ENCODE peak calls at places on chromosomes 12 and 14, in nine cellular contexts. T is M059J; N is neural progenitor cell; F is WTC11; Y is HS-5; L is CD4-positive, alpha-beta T cell; W is adrenal gland; X is right atrium auricular region; R is AG09309. B is an unnamed sample.

GRCh38 chr14:59245809-59246295 is 57.4 kb downstream of the DAAM1 start:
- DNase-seq in T (no peak), N (no peak), F (no peak), Y (no peak), L (no peak), W (no peak), X (no peak), R (no peak), B (no peak)

GRCh38 chr14:23404331-23404900 is 3.7 kb downstream of the MYH6 start:
- DNase-seq in T (no peak), N (no peak), F (no peak), Y (no peak), L (no peak), W (no peak), X (no peak), R (no peak), B (no peak)

GRCh38 chr12:26369588-26369987 is 174.2 kb downstream of the SSPN start:
- DNase-seq in T (peak; percentile 88), N (peak; percentile 63), F (no peak), Y (peak; percentile 62), L (no peak), W (peak; percentile 62), X (no peak), R (peak; percentile 35), B (no peak)

GRCh38 chr14:23487216-23487615 is 17.7 kb downstream of the NGDN start:
- DNase-seq in T (no peak), N (no peak), F (no peak), Y (no peak), L (no peak), W (no peak), X (no peak), R (no peak), B (no peak)

GRCh38 chr12:105025890-105026289 is 39.8 kb downstream of the NOPCHAP1 start:
- DNase-seq in T (peak; percentile 85), N (no peak), F (no peak), Y (no peak), L (no peak), W (peak; percentile 68), X (peak; percentile 70), R (peak; percentile 17), B (no peak)

GRCh38 chr12:40144023-40144422 is 38.1 kb upstream of the SLC2A13 start:
- DNase-seq in T (no peak), N (no peak), F (no peak), Y (no peak), L (no peak), W (no peak), X (no peak), R (no peak), B (no peak)

GRCh38 chr12:52452101-52452500 is at the start of gene KRT6B:
- DNase-seq in T (no peak), N (no peak), F (no peak), Y (no peak), L (no peak), W (no peak), X (no peak), R (no peak), B (no peak)

GRCh38 chr12:76552343-76552938 is 7.1 kb downstream of the OSBPL8 start:
- DNase-seq in T (peak; percentile 26), N (no peak), F (no peak), Y (no peak), L (no peak), W (no peak), X (no peak), R (no peak), B (no peak)

GRCh38 chr14:74550071-74550470 is 56.5 kb downstream of the ISCA2 start:
- DNase-seq in T (no peak), N (no peak), F (no peak), Y (no peak), L (no peak), W (no peak), X (no peak), R (no peak), B (no peak)

GRCh38 chr12:64780531-64781373 is 21.5 kb upstream of the GNS start:
- DNase-seq in T (peak; percentile 35), N (peak; percentile 81), F (peak; percentile 53), Y (no peak), L (peak; percentile 34), W (peak; percentile 56), X (no peak), R (no peak), B (peak; percentile 18)

GRCh38 chr14:50452979-50453705 is 56.5 kb upstream of the CDKL1 start:
- DNase-seq in T (peak; percentile 83), N (no peak), F (no peak), Y (peak; percentile 61), L (no peak), W (no peak), X (no peak), R (peak; percentile 37), B (no peak)

GRCh38 chr14:90760591-90761316 is 55.5 kb downstream of the TTC7B start:
- DNase-seq in T (peak; percentile 32), N (peak; percentile 62), F (no peak), Y (no peak), L (no peak), W (peak; percentile 29), X (peak; percentile 47), R (no peak), B (no peak)

GRCh38 chr14:90454041-90455000 is 57.5 kb downstream of the CALM1 start:
- DNase-seq in T (peak; percentile 44), N (peak; percentile 96), F (peak; percentile 96), Y (peak; percentile 0), L (no peak), W (peak; percentile 96), X (peak; percentile 85), R (no peak), B (peak; percentile 90)

GRCh38 chr14:92280554-92281262 is 42.3 kb upstream of the SLC24A4 start:
- DNase-seq in T (no peak), N (no peak), F (no peak), Y (no peak), L (no peak), W (no peak), X (no peak), R (no peak), B (no peak)

B was measured in neural crest cell.